ENCODE peak calls at places on chromosomes 12 and 14, in seven cellular contexts. N, A, P, I, J, G and W are unnamed samples.

GRCh38 chr12:57591567-57592325 is 754 bp downstream of the PIP4K2C start:
- DNase-seq in I (no peak), G (peak), P (no peak), N (no peak), J (no peak), A (peak), W (no peak)

GRCh38 chr14:73784065-73784987 is 67.3 kb upstream of the PTGR2 start:
- DNase-seq in J (no peak), P (no peak), I (no peak), N (no peak), G (peak), A (peak), W (no peak)

GRCh38 chr14:90154110-90154509 is 92.3 kb downstream of the KCNK13 start:
- DNase-seq in P (no peak), N (no peak), I (no peak), A (no peak), J (no peak), G (no peak), W (no peak)

GRCh38 chr12:53065975-53066593 is 13.1 kb downstream of the SPRYD3 start:
- DNase-seq in G (peak), A (peak), J (peak), N (peak), P (peak), I (peak), W (no peak)

GRCh38 chr12:21644516-21644915 is 13.1 kb downstream of the LDHB start:
- DNase-seq in G (no peak), I (no peak), A (no peak), J (no peak), N (no peak), P (no peak), W (no peak)

GRCh38 chr14:85487215-85487614 is 42.7 kb upstream of the FLRT2 start:
- DNase-seq in A (peak), I (no peak), N (no peak), G (peak), P (no peak), J (no peak), W (peak)

GRCh38 chr12:30870491-30871265 is 55.9 kb upstream of the TSPAN11 start:
- DNase-seq in I (no peak), J (no peak), G (no peak), P (no peak), A (no peak), N (no peak), W (no peak)

GRCh38 chr14:100486025-100486828 is 101.0 kb downstream of the BEGAIN start:
- DNase-seq in P (peak), J (peak), A (peak), N (peak), I (no peak), G (peak), W (peak)

GRCh38 chr12:90858261-90858660 is 96.7 kb downstream of the CCER1 start:
- DNase-seq in N (no peak), I (no peak), J (no peak), A (peak), G (peak), P (peak), W (no peak)

GRCh38 chr14:103541944-103542544 is 13.0 kb downstream of the TRMT61A start:
- DNase-seq in N (no peak), I (no peak), G (no peak), A (no peak), J (no peak), P (no peak), W (no peak)
- H3K27ac ChIP-seq in N (no peak), I (no peak), G (peak), A (peak), J (peak), P (peak), W (peak)

DNA sequence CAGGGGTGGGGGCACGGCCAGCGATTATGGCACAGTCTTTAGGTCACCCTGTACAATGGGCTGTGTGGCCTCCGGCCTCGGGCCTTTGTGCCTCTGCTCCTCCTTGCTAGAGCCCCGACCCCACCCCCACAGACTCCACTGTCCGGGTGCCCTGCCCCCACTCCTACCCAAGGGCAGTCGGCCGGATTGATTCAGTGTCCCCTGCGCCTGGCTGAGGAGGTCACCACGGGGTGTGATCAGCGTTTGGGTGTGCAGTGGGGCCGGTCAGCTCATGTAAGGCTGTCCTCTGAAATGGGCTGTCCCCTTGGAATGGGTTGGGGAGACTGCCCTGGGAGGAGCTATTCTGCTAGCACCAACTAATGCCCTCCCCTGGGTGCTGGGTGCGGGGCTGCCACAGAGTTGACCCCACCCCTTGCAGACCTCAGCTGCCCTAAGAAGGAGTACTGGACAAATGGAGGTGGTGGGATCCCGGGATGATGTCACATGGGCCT is 23.1 kb downstream of the ASPG start:
- DNase-seq in G (no peak), I (no peak), N (no peak), A (no peak), J (peak), P (no peak), W (no peak)
- H3K27ac ChIP-seq in G (no peak), I (no peak), N (no peak), A (no peak), J (no peak), P (no peak), W (no peak)

GRCh38 chr12:42590324-42590934 is 883 bp upstream of the PRICKLE1 start:
- DNase-seq in N (no peak), G (no peak), A (peak), J (peak), P (peak), I (peak), W (no peak)

GRCh38 chr12:42588981-42589464 is 523 bp downstream of the PRICKLE1 start:
- DNase-seq in J (peak), P (peak), I (peak), A (no peak), G (peak), N (no peak), W (no peak)

GRCh38 chr12:42587564-42588307 is 1.8 kb downstream of the PRICKLE1 start:
- DNase-seq in A (no peak), N (no peak), G (peak), I (no peak), P (no peak), J (no peak), W (no peak)

GRCh38 chr12:42588308-42588836 is 1.2 kb downstream of the PRICKLE1 start:
- DNase-seq in A (no peak), J (no peak), I (no peak), N (no peak), P (peak), G (peak), W (no peak)

DNA sequence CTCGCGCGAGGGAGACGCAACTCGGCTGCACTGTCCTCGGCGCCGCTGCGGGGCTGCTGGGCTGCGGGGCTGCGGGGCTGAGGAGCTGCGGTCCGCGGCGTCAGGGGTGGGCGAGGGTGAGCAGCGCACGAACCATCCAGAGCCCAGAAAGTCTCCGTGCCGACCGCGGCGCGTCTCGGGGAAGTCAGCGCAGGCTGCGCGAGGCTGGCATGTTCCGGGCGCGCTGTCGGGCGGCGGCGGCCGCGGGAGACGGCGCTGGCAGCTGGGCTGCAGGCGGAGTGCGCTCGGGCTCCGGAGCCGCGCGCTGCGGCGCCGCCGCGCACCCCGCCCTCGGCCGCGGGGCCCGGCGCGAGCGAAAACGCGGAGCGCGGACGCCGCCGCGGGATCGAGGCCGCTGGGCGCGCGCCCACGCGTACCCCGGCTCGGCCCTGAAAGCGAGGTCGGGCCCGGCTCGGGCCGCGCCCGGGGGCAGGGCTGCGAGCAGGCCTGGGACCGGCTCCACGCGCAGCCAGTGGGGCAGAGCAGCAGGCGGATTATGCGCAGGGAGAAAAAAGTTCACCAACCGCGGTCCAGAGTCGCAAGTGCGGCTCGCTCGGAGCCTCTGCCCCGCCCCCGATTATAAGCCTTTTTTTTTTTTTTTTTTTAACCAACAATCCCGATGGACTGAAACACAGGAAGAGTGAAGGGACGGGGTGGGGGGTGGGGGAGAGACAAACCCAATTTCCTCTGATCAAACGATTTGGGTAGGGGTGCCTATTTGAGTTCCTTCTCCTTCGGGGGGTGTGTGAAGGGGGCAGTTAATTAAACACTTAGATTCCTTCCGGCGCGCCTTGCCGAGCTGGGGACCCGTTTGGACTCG is at the start of gene PRICKLE1:
- DNase-seq in J (peak), N (no peak), P (peak), G (peak), A (peak), I (peak), W (no peak)
- H3K27ac ChIP-seq in J (peak), N (no peak), P (peak), G (peak), A (peak), I (peak), W (peak)

DNA sequence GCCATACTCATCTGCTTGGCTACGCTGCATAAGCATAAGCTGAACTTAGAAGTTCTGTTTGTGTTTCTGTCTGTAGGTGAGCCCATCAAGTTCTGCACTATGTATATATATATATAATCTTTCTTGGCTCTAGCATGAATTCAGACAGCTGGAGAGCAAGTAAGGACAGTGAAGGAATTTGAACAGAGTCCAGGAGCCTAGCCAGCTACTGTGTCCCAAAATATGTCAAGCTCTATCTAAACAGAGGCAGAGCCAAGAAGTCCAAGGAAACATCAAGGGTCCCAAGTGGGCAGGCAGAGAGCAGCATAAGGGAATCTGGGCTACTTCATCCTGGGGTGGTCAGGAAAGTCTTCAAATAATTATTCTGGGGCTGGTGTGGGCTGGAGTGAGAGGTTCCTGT is 118.5 kb upstream of the NPAS3 start:
- DNase-seq in G (no peak), J (no peak), P (peak), N (no peak), I (no peak), A (no peak), W (no peak)
- H3K27ac ChIP-seq in G (no peak), J (peak), P (peak), N (no peak), I (peak), A (no peak), W (no peak)

DNA sequence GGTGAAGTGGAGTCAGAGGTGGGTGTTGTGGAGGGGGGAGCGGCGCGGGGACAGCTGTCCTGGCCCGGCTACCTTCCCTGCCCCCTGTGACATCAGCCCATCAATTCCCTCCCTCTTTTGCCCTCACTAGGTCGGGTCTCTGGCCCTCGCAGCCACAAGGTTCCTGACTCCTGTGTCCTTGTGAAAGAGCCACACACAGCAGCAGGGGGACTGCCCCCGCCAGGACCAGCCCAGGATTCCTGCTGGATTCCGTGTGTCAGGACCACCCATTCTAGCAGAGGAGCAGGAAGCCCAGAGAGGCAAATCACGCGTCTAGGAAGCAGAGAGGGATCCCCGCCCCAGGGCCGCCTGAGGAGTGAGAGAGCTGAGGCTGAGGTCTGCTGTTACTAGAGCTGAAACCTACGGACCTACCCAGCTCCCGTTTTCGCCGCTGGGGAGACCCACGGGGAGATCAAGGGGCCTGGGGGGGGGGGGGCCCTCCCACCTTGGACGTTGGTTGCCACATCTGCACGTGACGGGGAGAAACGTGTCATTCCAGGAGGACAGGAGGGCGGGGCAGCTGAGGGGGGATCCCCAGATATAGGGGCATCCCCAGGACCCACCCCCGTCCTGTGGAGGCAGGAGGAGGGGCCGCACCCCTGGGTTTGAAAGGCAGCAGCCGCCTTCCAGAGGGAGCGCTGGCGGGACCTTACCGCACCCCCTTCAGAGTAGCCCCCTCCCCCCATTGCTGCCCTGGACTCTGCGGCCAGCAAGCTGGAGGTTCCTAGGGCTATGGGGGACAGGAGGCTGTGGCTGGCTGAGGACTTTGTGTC is 12.5 kb upstream of the INF2 start:
- DNase-seq in P (no peak), I (no peak), N (no peak), A (no peak), J (peak), G (no peak), W (no peak)
- H3K27ac ChIP-seq in P (peak), I (peak), N (peak), A (peak), J (peak), G (peak), W (peak)

GRCh38 chr14:35339761-35340406 is 47.7 kb downstream of the PSMA6 start:
- DNase-seq in I (no peak), G (no peak), P (peak), J (no peak), A (no peak), N (no peak), W (no peak)

GRCh38 chr14:35337557-35338255 is 45.5 kb downstream of the PSMA6 start:
- DNase-seq in G (no peak), P (no peak), I (no peak), J (no peak), N (no peak), A (no peak), W (no peak)

GRCh38 chr14:35340616-35341453 is 48.7 kb downstream of the PSMA6 start:
- DNase-seq in N (no peak), I (no peak), P (no peak), A (no peak), J (no peak), G (no peak), W (no peak)

GRCh38 chr14:35337074-35337556 is 44.9 kb downstream of the PSMA6 start:
- DNase-seq in G (no peak), N (no peak), P (no peak), A (no peak), J (no peak), I (no peak), W (no peak)

GRCh38 chr14:35338731-35339405 is 46.7 kb downstream of the PSMA6 start:
- DNase-seq in G (no peak), N (no peak), I (no peak), P (no peak), J (no peak), A (no peak), W (no peak)
- H3K27ac ChIP-seq in G (no peak), N (no peak), I (peak), P (peak), J (peak), A (no peak), W (no peak)

DNA sequence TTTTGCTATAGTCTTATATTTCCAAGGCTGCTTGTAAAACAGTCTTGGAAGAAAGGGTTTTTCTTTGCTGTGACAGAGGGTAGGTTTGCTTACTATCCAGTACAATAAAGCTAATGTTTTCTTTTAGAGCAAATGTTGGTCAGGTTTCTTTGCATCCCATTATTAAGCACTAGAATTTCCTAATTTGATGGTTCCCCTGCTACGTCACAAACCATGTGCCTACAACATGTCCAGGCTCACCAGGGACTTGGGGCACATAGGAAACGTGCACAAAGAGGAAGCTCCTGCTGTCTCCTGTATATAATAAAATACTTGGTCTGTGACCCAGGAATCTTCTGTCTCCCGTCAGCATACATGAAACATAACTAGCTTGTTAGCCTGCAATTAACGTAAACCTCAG is 486.3 kb upstream of the LRFN5 start:
- DNase-seq in G (no peak), I (no peak), J (no peak), N (no peak), A (no peak), P (no peak), W (no peak)
- H3K27ac ChIP-seq in G (no peak), I (no peak), J (no peak), N (no peak), A (no peak), P (no peak), W (no peak)

DNA sequence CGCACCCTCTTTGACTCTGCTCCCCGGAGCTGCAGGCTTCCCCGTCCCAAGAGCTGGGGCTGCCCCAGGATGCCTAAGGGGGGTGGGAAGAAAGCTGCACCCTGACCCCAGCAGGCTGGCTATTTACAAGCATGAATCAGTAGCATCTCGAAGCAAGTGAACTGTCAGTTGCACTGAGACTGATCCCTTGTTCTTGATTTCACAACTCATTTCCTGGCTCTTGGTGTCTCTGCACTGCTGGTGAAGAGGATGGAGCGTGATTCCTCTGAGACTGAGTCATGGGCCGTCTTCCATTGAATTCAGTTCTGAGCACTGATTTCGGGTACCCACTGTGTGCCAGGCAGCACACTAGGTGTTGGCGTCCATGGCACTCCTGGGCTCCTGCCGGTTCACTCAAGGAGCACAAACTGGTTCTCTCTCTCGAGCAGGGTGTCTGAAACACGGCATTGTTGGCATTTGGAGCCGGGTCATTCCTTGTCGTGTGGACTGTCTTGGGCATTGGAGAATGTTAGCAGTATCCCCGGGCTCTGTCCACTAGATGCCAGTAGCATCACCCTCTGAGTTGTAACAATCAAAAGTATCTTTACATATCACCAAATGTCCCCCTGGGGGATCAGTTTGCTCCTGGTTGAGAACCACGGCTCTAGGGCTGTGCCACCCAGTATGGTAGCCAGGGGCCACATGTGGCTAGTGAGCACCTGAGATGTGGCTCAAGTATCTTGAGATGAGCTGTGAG is 86.9 kb downstream of the RIN3 start:
- DNase-seq in I (no peak), A (peak), N (no peak), J (no peak), P (no peak), G (peak), W (no peak)
- H3K27ac ChIP-seq in I (no peak), A (peak), N (no peak), J (no peak), P (no peak), G (peak), W (peak)

DNA sequence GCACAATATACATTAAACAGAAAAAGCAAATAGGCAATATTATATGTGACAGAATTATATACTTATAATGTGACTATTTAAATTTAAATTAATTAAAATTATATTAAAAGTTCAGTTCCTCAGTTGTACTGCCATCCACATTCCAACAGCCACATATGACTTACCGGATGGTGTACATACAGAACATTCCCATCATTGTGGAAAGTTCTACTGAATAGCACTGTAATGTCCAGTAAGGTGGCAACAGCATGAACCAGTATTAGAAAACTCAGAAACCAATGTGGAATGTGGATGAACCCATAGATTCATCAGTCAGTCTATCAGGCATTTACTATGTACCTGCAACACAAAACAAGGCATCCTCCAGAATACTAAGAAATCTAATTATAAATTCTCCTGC is 12.4 kb downstream of the ATG14 start:
- DNase-seq in P (no peak), G (no peak), J (no peak), A (no peak), I (no peak), N (no peak), W (no peak)
- H3K27ac ChIP-seq in P (peak), G (no peak), J (peak), A (no peak), I (peak), N (no peak), W (peak)

GRCh38 chr12:130970165-130970907 is 16.6 kb downstream of the ADGRD1 start:
- DNase-seq in P (no peak), I (no peak), A (no peak), J (no peak), N (no peak), G (no peak), W (no peak)

GRCh38 chr12:130972589-130972950 is 18.9 kb downstream of the ADGRD1 start:
- DNase-seq in G (no peak), J (no peak), P (no peak), N (no peak), A (no peak), I (no peak), W (no peak)

GRCh38 chr12:130969223-130969622 is 15.5 kb downstream of the ADGRD1 start:
- DNase-seq in J (no peak), I (no peak), G (no peak), N (no peak), P (no peak), A (no peak), W (no peak)

GRCh38 chr12:130971871-130972588 is 18.3 kb downstream of the ADGRD1 start:
- DNase-seq in N (no peak), A (no peak), G (no peak), P (no peak), I (no peak), J (no peak), W (no peak)

GRCh38 chr12:130970908-130971233 is 17.2 kb downstream of the ADGRD1 start:
- DNase-seq in P (no peak), G (no peak), I (no peak), N (no peak), A (no peak), J (no peak), W (no peak)
- H3K27ac ChIP-seq in P (no peak), G (no peak), I (no peak), N (no peak), A (no peak), J (no peak), W (no peak)